ENCODE peak calls at places on chromosomes 12 and 14, in ten cellular contexts. One of them, this sample, is unnamed.

GRCh38 chr12:1171657-1172056 is 180.6 kb downstream of the ERC1 start:
- DNase-seq in WTC11: no peak
- DNase-seq in H4: no peak
- DNase-seq in heart left ventricle: no peak
- DNase-seq in body of pancreas: no peak
- DNase-seq in endothelial cell: no peak
- DNase-seq in dermis blood vessel endothelial cell: peak
- DNase-seq in occipital lobe: no peak
- DNase-seq in HCT116: no peak
- DNase-seq in fibroblast of pulmonary artery: no peak
- DNase-seq in this sample: no peak

GRCh38 chr12:62530596-62530995 is 64.0 kb downstream of the MON2 start:
- DNase-seq in WTC11: no peak
- DNase-seq in H4: peak
- DNase-seq in heart left ventricle: no peak
- DNase-seq in body of pancreas: no peak
- DNase-seq in endothelial cell: no peak
- DNase-seq in dermis blood vessel endothelial cell: no peak
- DNase-seq in occipital lobe: no peak
- DNase-seq in HCT116: no peak
- DNase-seq in fibroblast of pulmonary artery: peak
- DNase-seq in this sample: no peak

GRCh38 chr14:62759796-62760195 is 285.5 kb downstream of the KCNH5 start:
- DNase-seq in WTC11: peak
- DNase-seq in H4: no peak
- DNase-seq in heart left ventricle: no peak
- DNase-seq in body of pancreas: no peak
- DNase-seq in endothelial cell: no peak
- DNase-seq in dermis blood vessel endothelial cell: no peak
- DNase-seq in occipital lobe: no peak
- DNase-seq in HCT116: no peak
- DNase-seq in fibroblast of pulmonary artery: no peak
- DNase-seq in this sample: no peak

GRCh38 chr14:60089201-60089600 is 2.5 kb upstream of the PCNX4 start:
- DNase-seq in WTC11: no peak
- DNase-seq in H4: no peak
- DNase-seq in heart left ventricle: no peak
- DNase-seq in body of pancreas: no peak
- DNase-seq in endothelial cell: no peak
- DNase-seq in dermis blood vessel endothelial cell: no peak
- DNase-seq in occipital lobe: no peak
- DNase-seq in HCT116: no peak
- DNase-seq in fibroblast of pulmonary artery: no peak
- DNase-seq in this sample: no peak

GRCh38 chr12:66144796-66145754 is 14.5 kb upstream of the LLPH start:
- DNase-seq in WTC11: no peak
- DNase-seq in H4: peak
- DNase-seq in heart left ventricle: no peak
- DNase-seq in body of pancreas: peak
- DNase-seq in endothelial cell: peak
- DNase-seq in dermis blood vessel endothelial cell: peak
- DNase-seq in occipital lobe: no peak
- DNase-seq in HCT116: peak
- DNase-seq in fibroblast of pulmonary artery: peak
- DNase-seq in this sample: peak

GRCh38 chr14:80522936-80523335 is 311.6 kb upstream of the DIO2 start:
- DNase-seq in WTC11: no peak
- DNase-seq in H4: no peak
- DNase-seq in heart left ventricle: no peak
- DNase-seq in body of pancreas: no peak
- DNase-seq in endothelial cell: no peak
- DNase-seq in dermis blood vessel endothelial cell: peak
- DNase-seq in occipital lobe: no peak
- DNase-seq in HCT116: no peak
- DNase-seq in fibroblast of pulmonary artery: peak
- DNase-seq in this sample: no peak

GRCh38 chr12:68340404-68341270 is 8.5 kb upstream of the MDM1 start:
- DNase-seq in WTC11: no peak
- DNase-seq in H4: no peak
- DNase-seq in heart left ventricle: no peak
- DNase-seq in body of pancreas: no peak
- DNase-seq in endothelial cell: no peak
- DNase-seq in dermis blood vessel endothelial cell: no peak
- DNase-seq in occipital lobe: no peak
- DNase-seq in HCT116: no peak
- DNase-seq in fibroblast of pulmonary artery: peak
- DNase-seq in this sample: no peak

GRCh38 chr12:60168441-60168840 is 572.6 kb downstream of the SLC16A7 start:
- DNase-seq in WTC11: no peak
- DNase-seq in H4: no peak
- DNase-seq in heart left ventricle: no peak
- DNase-seq in body of pancreas: no peak
- DNase-seq in endothelial cell: no peak
- DNase-seq in dermis blood vessel endothelial cell: no peak
- DNase-seq in occipital lobe: no peak
- DNase-seq in HCT116: no peak
- DNase-seq in fibroblast of pulmonary artery: no peak
- DNase-seq in this sample: no peak

GRCh38 chr12:22334696-22335290 is at the start of gene ST8SIA1:
- DNase-seq in WTC11: peak
- DNase-seq in H4: no peak
- DNase-seq in heart left ventricle: no peak
- DNase-seq in body of pancreas: peak
- DNase-seq in endothelial cell: peak
- DNase-seq in dermis blood vessel endothelial cell: peak
- DNase-seq in occipital lobe: peak
- DNase-seq in HCT116: no peak
- DNase-seq in fibroblast of pulmonary artery: peak
- DNase-seq in this sample: peak

GRCh38 chr14:102181187-102181586 is 41.5 kb downstream of the WDR20 start:
- DNase-seq in WTC11: no peak
- DNase-seq in H4: no peak
- DNase-seq in heart left ventricle: no peak
- DNase-seq in body of pancreas: no peak
- DNase-seq in endothelial cell: no peak
- DNase-seq in dermis blood vessel endothelial cell: no peak
- DNase-seq in occipital lobe: no peak
- DNase-seq in HCT116: no peak
- DNase-seq in fibroblast of pulmonary artery: no peak
- DNase-seq in this sample: no peak

GRCh38 chr14:99803803-99804202 is 10.6 kb downstream of the EML1 start:
- DNase-seq in WTC11: no peak
- DNase-seq in H4: no peak
- DNase-seq in heart left ventricle: no peak
- DNase-seq in body of pancreas: no peak
- DNase-seq in endothelial cell: no peak
- DNase-seq in dermis blood vessel endothelial cell: no peak
- DNase-seq in occipital lobe: no peak
- DNase-seq in HCT116: no peak
- DNase-seq in fibroblast of pulmonary artery: no peak
- DNase-seq in this sample: no peak

GRCh38 chr12:100564090-100564489 is 9.4 kb upstream of the GAS2L3 start:
- DNase-seq in WTC11: no peak
- DNase-seq in H4: no peak
- DNase-seq in heart left ventricle: no peak
- DNase-seq in body of pancreas: no peak
- DNase-seq in endothelial cell: no peak
- DNase-seq in dermis blood vessel endothelial cell: peak
- DNase-seq in occipital lobe: no peak
- DNase-seq in HCT116: no peak
- DNase-seq in fibroblast of pulmonary artery: peak
- DNase-seq in this sample: no peak

GRCh38 chr14:32430326-32430725 is 101.2 kb downstream of the AKAP6 start:
- DNase-seq in WTC11: no peak
- DNase-seq in H4: no peak
- DNase-seq in heart left ventricle: no peak
- DNase-seq in body of pancreas: no peak
- DNase-seq in endothelial cell: no peak
- DNase-seq in dermis blood vessel endothelial cell: no peak
- DNase-seq in occipital lobe: no peak
- DNase-seq in HCT116: no peak
- DNase-seq in fibroblast of pulmonary artery: peak
- DNase-seq in this sample: no peak

GRCh38 chr12:22538336-22538735 is 6.0 kb downstream of the C2CD5 start:
- DNase-seq in WTC11: no peak
- DNase-seq in H4: no peak
- DNase-seq in heart left ventricle: no peak
- DNase-seq in body of pancreas: no peak
- DNase-seq in endothelial cell: no peak
- DNase-seq in dermis blood vessel endothelial cell: no peak
- DNase-seq in occipital lobe: no peak
- DNase-seq in HCT116: no peak
- DNase-seq in fibroblast of pulmonary artery: no peak
- DNase-seq in this sample: no peak

GRCh38 chr14:21987937-21988336 is 314.3 kb upstream of the OR4E1 start:
- DNase-seq in WTC11: peak
- DNase-seq in H4: peak
- DNase-seq in heart left ventricle: no peak
- DNase-seq in body of pancreas: no peak
- DNase-seq in endothelial cell: peak
- DNase-seq in dermis blood vessel endothelial cell: peak
- DNase-seq in occipital lobe: no peak
- DNase-seq in HCT116: peak
- DNase-seq in fibroblast of pulmonary artery: peak
- DNase-seq in this sample: no peak

GRCh38 chr14:76863724-76864407 is 37.7 kb downstream of the LRRC74A start:
- DNase-seq in WTC11: no peak
- DNase-seq in H4: no peak
- DNase-seq in heart left ventricle: peak
- DNase-seq in body of pancreas: peak
- DNase-seq in endothelial cell: peak
- DNase-seq in dermis blood vessel endothelial cell: peak
- DNase-seq in occipital lobe: no peak
- DNase-seq in HCT116: no peak
- DNase-seq in fibroblast of pulmonary artery: peak
- DNase-seq in this sample: no peak

GRCh38 chr12:83015390-83016225 is 328.9 kb downstream of the TMTC2 start:
- DNase-seq in WTC11: no peak
- DNase-seq in H4: peak
- DNase-seq in heart left ventricle: no peak
- DNase-seq in body of pancreas: peak
- DNase-seq in endothelial cell: no peak
- DNase-seq in dermis blood vessel endothelial cell: no peak
- DNase-seq in occipital lobe: no peak
- DNase-seq in HCT116: peak
- DNase-seq in fibroblast of pulmonary artery: peak
- DNase-seq in this sample: no peak

GRCh38 chr12:127147724-127148123 is 1119.2 kb upstream of the TMEM132C start:
- DNase-seq in WTC11: no peak
- DNase-seq in H4: no peak
- DNase-seq in heart left ventricle: no peak
- DNase-seq in body of pancreas: no peak
- DNase-seq in endothelial cell: no peak
- DNase-seq in dermis blood vessel endothelial cell: no peak
- DNase-seq in occipital lobe: no peak
- DNase-seq in HCT116: no peak
- DNase-seq in fibroblast of pulmonary artery: no peak
- DNase-seq in this sample: no peak

GRCh38 chr12:53703746-53704145 is 23.5 kb downstream of the CALCOCO1 start:
- DNase-seq in WTC11: no peak
- DNase-seq in H4: no peak
- DNase-seq in heart left ventricle: no peak
- DNase-seq in body of pancreas: no peak
- DNase-seq in endothelial cell: no peak
- DNase-seq in dermis blood vessel endothelial cell: no peak
- DNase-seq in occipital lobe: no peak
- DNase-seq in HCT116: no peak
- DNase-seq in fibroblast of pulmonary artery: no peak
- DNase-seq in this sample: no peak

GRCh38 chr12:77521458-77522115 is 309.1 kb upstream of the NAV3 start:
- DNase-seq in WTC11: no peak
- DNase-seq in H4: no peak
- DNase-seq in heart left ventricle: no peak
- DNase-seq in body of pancreas: no peak
- DNase-seq in endothelial cell: no peak
- DNase-seq in dermis blood vessel endothelial cell: no peak
- DNase-seq in occipital lobe: no peak
- DNase-seq in HCT116: no peak
- DNase-seq in fibroblast of pulmonary artery: no peak
- DNase-seq in this sample: no peak

GRCh38 chr14:105415481-105416428 is 3.9 kb upstream of the MTA1 start:
- DNase-seq in WTC11: no peak
- DNase-seq in H4: no peak
- DNase-seq in heart left ventricle: no peak
- DNase-seq in body of pancreas: no peak
- DNase-seq in endothelial cell: no peak
- DNase-seq in dermis blood vessel endothelial cell: no peak
- DNase-seq in occipital lobe: no peak
- DNase-seq in HCT116: no peak
- DNase-seq in fibroblast of pulmonary artery: no peak
- DNase-seq in this sample: no peak

GRCh38 chr12:12505544-12506501 is 56.8 kb downstream of the DUSP16 start:
- DNase-seq in WTC11: no peak
- DNase-seq in H4: no peak
- DNase-seq in heart left ventricle: no peak
- DNase-seq in body of pancreas: no peak
- DNase-seq in endothelial cell: no peak
- DNase-seq in dermis blood vessel endothelial cell: peak
- DNase-seq in occipital lobe: no peak
- DNase-seq in HCT116: no peak
- DNase-seq in fibroblast of pulmonary artery: peak
- DNase-seq in this sample: no peak

GRCh38 chr12:95701722-95702418 is 88.7 kb downstream of the NTN4 start:
- DNase-seq in WTC11: no peak
- DNase-seq in H4: no peak
- DNase-seq in heart left ventricle: no peak
- DNase-seq in body of pancreas: no peak
- DNase-seq in endothelial cell: no peak
- DNase-seq in dermis blood vessel endothelial cell: no peak
- DNase-seq in occipital lobe: no peak
- DNase-seq in HCT116: no peak
- DNase-seq in fibroblast of pulmonary artery: no peak
- DNase-seq in this sample: no peak

GRCh38 chr12:26830783-26831601 is 2.0 kb downstream of the ITPR2 start:
- DNase-seq in WTC11: no peak
- DNase-seq in H4: no peak
- DNase-seq in heart left ventricle: no peak
- DNase-seq in body of pancreas: peak
- DNase-seq in endothelial cell: peak
- DNase-seq in dermis blood vessel endothelial cell: no peak
- DNase-seq in occipital lobe: no peak
- DNase-seq in HCT116: no peak
- DNase-seq in fibroblast of pulmonary artery: no peak
- DNase-seq in this sample: no peak

GRCh38 chr14:37652042-37652441 is 56.6 kb downstream of the TTC6 start:
- DNase-seq in WTC11: no peak
- DNase-seq in H4: no peak
- DNase-seq in heart left ventricle: no peak
- DNase-seq in body of pancreas: no peak
- DNase-seq in endothelial cell: no peak
- DNase-seq in dermis blood vessel endothelial cell: no peak
- DNase-seq in occipital lobe: no peak
- DNase-seq in HCT116: no peak
- DNase-seq in fibroblast of pulmonary artery: no peak
- DNase-seq in this sample: no peak

GRCh38 chr12:5627053-5627630 is 195.2 kb downstream of the NTF3 start:
- DNase-seq in WTC11: no peak
- DNase-seq in H4: no peak
- DNase-seq in heart left ventricle: no peak
- DNase-seq in body of pancreas: no peak
- DNase-seq in endothelial cell: no peak
- DNase-seq in dermis blood vessel endothelial cell: no peak
- DNase-seq in occipital lobe: no peak
- DNase-seq in HCT116: no peak
- DNase-seq in fibroblast of pulmonary artery: no peak
- DNase-seq in this sample: no peak

GRCh38 chr12:27682534-27682933 is 13.7 kb upstream of the REP15 start:
- DNase-seq in WTC11: no peak
- DNase-seq in H4: no peak
- DNase-seq in heart left ventricle: no peak
- DNase-seq in body of pancreas: no peak
- DNase-seq in endothelial cell: no peak
- DNase-seq in dermis blood vessel endothelial cell: no peak
- DNase-seq in occipital lobe: no peak
- DNase-seq in HCT116: no peak
- DNase-seq in fibroblast of pulmonary artery: peak
- DNase-seq in this sample: no peak

GRCh38 chr12:124032265-124032886 is 59.4 kb downstream of the ZNF664 start:
- DNase-seq in WTC11: peak
- DNase-seq in H4: peak
- DNase-seq in heart left ventricle: no peak
- DNase-seq in body of pancreas: peak
- DNase-seq in endothelial cell: peak
- DNase-seq in dermis blood vessel endothelial cell: peak
- DNase-seq in occipital lobe: no peak
- DNase-seq in HCT116: peak
- DNase-seq in fibroblast of pulmonary artery: peak
- DNase-seq in this sample: peak

This sample was measured in NT2/D1.